ENCODE peak calls at places on chromosomes 13 and 19, in seven cellular contexts. M is uterus, K is ovary, Q is vagina, N is right lobe of liver, D is tibial nerve, L is Peyer's patch. Y is an unnamed sample.
A peak's percentile ranks its signal among the peaks of the same experiment; 100 is the strongest.

GRCh38 chr13:102597029-102598015 is 536 bp downstream of the TPP2 start:
- DNase-seq in M (peak; percentile 32), K (peak; percentile 63), Q (no peak), N (peak; percentile 62), D (no peak), L (peak; percentile 59), Y (peak; percentile 68)

GRCh38 chr13:71864981-71865857 is 1.8 kb downstream of the DACH1 start:
- DNase-seq in M (peak; percentile 18), K (no peak), Q (no peak), N (peak; percentile 61), D (no peak), L (peak; percentile 55), Y (peak; percentile 55)

GRCh38 chr13:81738364-81738763 is 1397.4 kb upstream of the SPRY2 start:
- DNase-seq in M (no peak), K (no peak), Q (no peak), N (no peak), D (no peak), L (no peak), Y (no peak)

GRCh38 chr19:4636151-4636717 is 3.1 kb upstream of the TNFAIP8L1 start:
- DNase-seq in M (peak; percentile 66), K (peak; percentile 68), Q (no peak), N (peak; percentile 70), D (peak; percentile 26), L (peak; percentile 80), Y (peak; percentile 81)

GRCh38 chr19:14059093-14059480 is 2.8 kb downstream of the PALM3 start:
- DNase-seq in M (no peak), K (no peak), Q (no peak), N (no peak), D (no peak), L (peak; percentile 61), Y (no peak)

GRCh38 chr19:14383898-14384669 is 2.8 kb downstream of the ADGRE5 start:
- DNase-seq in M (peak; percentile 53), K (no peak), Q (no peak), N (no peak), D (no peak), L (peak; percentile 75), Y (peak; percentile 84)

GRCh38 chr13:104171132-104171531 is 1104.9 kb upstream of the SLC10A2 start:
- DNase-seq in M (no peak), K (no peak), Q (no peak), N (no peak), D (no peak), L (no peak), Y (no peak)

GRCh38 chr19:52170863-52171320 is 529 bp downstream of the ZNF836 start:
- DNase-seq in M (peak; percentile 29), K (peak; percentile 53), Q (peak; percentile 88), N (peak; percentile 70), D (no peak), L (no peak), Y (peak; percentile 67)

GRCh38 chr13:75993246-75993645 is 357.1 kb downstream of the LMO7 start:
- DNase-seq in M (no peak), K (no peak), Q (no peak), N (no peak), D (no peak), L (no peak), Y (no peak)

GRCh38 chr19:13334801-13335481 is 171.3 kb downstream of the CACNA1A start:
- DNase-seq in M (no peak), K (no peak), Q (no peak), N (no peak), D (no peak), L (no peak), Y (no peak)

GRCh38 chr13:110714798-110715394 is 1.4 kb downstream of the ING1 start:
- DNase-seq in M (peak; percentile 68), K (peak; percentile 76), Q (peak; percentile 90), N (peak; percentile 81), D (peak; percentile 48), L (peak; percentile 75), Y (peak; percentile 86)

GRCh38 chr19:3969435-3970312 is 1.2 kb downstream of the DAPK3 start:
- DNase-seq in M (no peak), K (peak; percentile 42), Q (no peak), N (no peak), D (no peak), L (no peak), Y (peak; percentile 80)

GRCh38 chr13:114166381-114167131 is 12.5 kb upstream of the CFAP97D2 start:
- DNase-seq in M (peak; percentile 50), K (no peak), Q (no peak), N (no peak), D (no peak), L (no peak), Y (no peak)

GRCh38 chr19:38229585-38230073 is 5.6 kb upstream of the DPF1 start:
- DNase-seq in M (peak; percentile 54), K (no peak), Q (no peak), N (no peak), D (no peak), L (peak; percentile 60), Y (no peak)

GRCh38 chr19:10923503-10924076 is 4.8 kb downstream of the YIPF2 start:
- DNase-seq in M (no peak), K (no peak), Q (no peak), N (no peak), D (no peak), L (no peak), Y (no peak)

GRCh38 chr19:10927691-10928562 is 512 bp downstream of the YIPF2 start:
- DNase-seq in M (no peak), K (no peak), Q (no peak), N (no peak), D (no peak), L (no peak), Y (no peak)

GRCh38 chr19:10924597-10924996 is 3.8 kb downstream of the YIPF2 start:
- DNase-seq in M (no peak), K (no peak), Q (no peak), N (no peak), D (no peak), L (no peak), Y (no peak)

GRCh38 chr19:10929402-10929794 is 787 bp downstream of the TIMM29 start:
- DNase-seq in M (no peak), K (no peak), Q (no peak), N (no peak), D (no peak), L (no peak), Y (no peak)

DNA sequence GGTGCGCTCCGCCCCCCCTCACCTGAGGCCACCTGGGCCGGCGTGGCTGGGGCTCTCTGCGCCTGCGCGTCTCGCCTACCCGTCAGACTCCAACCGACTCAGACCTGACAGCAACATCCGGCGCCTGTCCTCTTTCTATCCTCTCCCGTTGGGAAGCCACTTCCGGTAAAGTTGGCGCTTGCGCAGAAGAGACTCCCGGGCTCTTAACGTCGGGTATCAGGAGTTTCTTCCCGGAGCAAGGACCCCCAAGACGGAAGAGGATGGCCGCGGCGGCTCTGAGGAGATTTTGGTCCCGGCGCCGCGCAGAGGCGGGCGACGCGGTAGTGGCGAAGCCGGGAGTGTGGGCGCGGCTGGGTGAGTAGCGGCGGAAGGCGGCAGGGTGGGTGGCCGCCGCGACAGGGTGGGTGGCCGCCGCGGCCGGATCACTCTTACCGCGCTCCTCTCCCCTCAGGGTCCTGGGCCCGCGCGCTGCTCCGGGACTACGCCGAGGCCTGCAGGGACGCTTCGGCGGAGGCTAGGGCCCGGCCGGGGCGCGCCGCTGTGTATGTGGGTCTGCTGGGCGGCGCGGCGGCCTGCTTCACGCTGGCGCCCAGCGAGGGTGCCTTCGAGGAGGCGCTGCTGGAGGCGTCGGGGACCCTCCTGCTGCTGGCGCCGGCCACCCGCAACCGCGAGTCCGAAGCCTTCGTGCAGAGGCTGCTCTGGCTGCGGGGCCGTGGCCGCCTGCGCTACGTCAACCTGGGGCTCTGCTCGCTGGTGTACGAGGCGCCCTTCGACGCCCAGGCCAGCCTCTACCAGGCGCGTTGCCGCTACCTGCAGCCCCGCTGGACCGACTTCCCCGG is at the start of the genes TIMM29 and YIPF2:
- DNase-seq in M (peak; percentile 97), K (peak; percentile 98), Q (peak; percentile 99), N (peak; percentile 98), D (peak; percentile 94), L (peak; percentile 98), Y (peak; percentile 99)
- TF ChIP-seq POLR2A in M (peak; percentile 57), K (peak; percentile 39), Q (no peak), N (peak; percentile 66), D (peak; percentile 79), L (peak; percentile 45), Y (peak; percentile 68)

GRCh38 chr13:95391325-95391724 is 90.1 kb upstream of the ABCC4 start:
- DNase-seq in M (no peak), K (no peak), Q (no peak), N (no peak), D (no peak), L (no peak), Y (no peak)

GRCh38 chr13:95388420-95389079 is 87.3 kb upstream of the ABCC4 start:
- DNase-seq in M (no peak), K (no peak), Q (no peak), N (no peak), D (no peak), L (no peak), Y (no peak)

GRCh38 chr13:95391785-95392184 is 90.5 kb upstream of the ABCC4 start:
- DNase-seq in M (no peak), K (no peak), Q (no peak), N (no peak), D (no peak), L (no peak), Y (no peak)

DNA sequence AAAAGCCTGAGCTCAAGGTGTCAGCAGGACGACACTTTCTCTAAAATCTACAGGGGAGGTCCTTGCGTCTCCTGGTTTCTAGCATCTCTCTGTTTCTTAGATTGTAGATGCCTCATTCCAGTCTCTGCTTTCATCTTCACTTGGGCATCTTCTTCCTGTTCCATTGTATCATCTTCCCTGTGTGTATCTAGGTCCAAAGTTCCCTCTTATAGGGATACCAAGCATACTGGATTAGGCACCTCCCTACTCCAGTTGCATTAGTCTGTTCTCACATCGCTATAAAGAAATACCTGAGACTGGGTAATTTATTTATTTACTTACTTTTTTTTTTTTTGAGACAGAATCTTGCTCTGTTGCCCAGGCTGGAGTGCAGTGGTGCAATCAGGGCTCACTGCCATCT is 91.3 kb upstream of the ABCC4 start:
- DNase-seq in M (no peak), K (no peak), Q (no peak), N (no peak), D (no peak), L (no peak), Y (no peak)
- H3K4me1 ChIP-seq in M (no peaks in the 10 kb centered on the region), K (no peaks in the 10 kb centered on the region), Q (peaks cover 7% of the 10 kb centered on the region), N (no peaks in the 10 kb centered on the region), D (no peaks in the 10 kb centered on the region), L (no peaks in the 10 kb centered on the region), Y (peaks cover 6% of the 10 kb centered on the region)

GRCh38 chr13:49495783-49496762 is at the start of gene PHF11:
- DNase-seq in M (peak; percentile 76), K (peak; percentile 71), Q (no peak), N (peak; percentile 91), D (peak; percentile 68), L (peak; percentile 94), Y (peak; percentile 89)
- TF ChIP-seq POLR2A in M (no peak), K (no peak), Q (no peak), N (peak; percentile 68), D (peak; percentile 33), L (peak; percentile 50), Y (peak; percentile 21)

GRCh38 chr13:109105899-109106298 is 476.5 kb downstream of the MYO16 start:
- DNase-seq in M (no peak), K (no peak), Q (no peak), N (no peak), D (no peak), L (no peak), Y (no peak)
- H3K4me1 ChIP-seq in M (no peaks in the 10 kb centered on the region), K (no peaks in the 10 kb centered on the region), Q (no peaks in the 10 kb centered on the region), N (no peaks in the 10 kb centered on the region), D (no peaks in the 10 kb centered on the region), L (no peaks in the 10 kb centered on the region), Y (peaks cover 3% of the 10 kb centered on the region)

GRCh38 chr19:48720613-48721296 is 1.2 kb upstream of the MAMSTR start:
- DNase-seq in M (peak; percentile 98), K (peak; percentile 99), Q (peak; percentile 99), N (peak; percentile 98), D (peak; percentile 99), L (peak; percentile 100), Y (peak; percentile 100)
- TF ChIP-seq POLR2A in M (peak; percentile 34), K (peak; percentile 27), Q (no peak), N (no peak), D (peak; percentile 24), L (no peak), Y (no peak)

Y was measured in sigmoid colon.